ENCODE peak calls at places on chromosomes 12 and 14, in five cellular contexts. O, S, B, C and F are unnamed samples.
A peak's percentile ranks its signal among the peaks of the same experiment; 100 is the strongest.

GRCh38 chr14:73775339-73776193 is 61.4 kb upstream of the PNMA1 start:
- DNase-seq in O (no peak), S (no peak), B (no peak), C (no peak), F (no peak)

GRCh38 chr14:102256691-102257090 is 48.3 kb downstream of the MOK start:
- DNase-seq in O (no peak), S (no peak), B (no peak), C (no peak), F (no peak)

GRCh38 chr12:6757028-6757689 is 4.2 kb upstream of the MLF2 start:
- DNase-seq in O (no peak), S (no peak), B (no peak), C (no peak), F (no peak)

GRCh38 chr14:51999084-51999483 is 9.7 kb downstream of the RTRAF start:
- DNase-seq in O (no peak), S (no peak), B (no peak), C (no peak), F (no peak)

GRCh38 chr12:68977909-68978610 is 45.1 kb upstream of the CPM start:
- DNase-seq in O (peak; percentile 39), S (no peak), B (no peak), C (no peak), F (no peak)

GRCh38 chr14:35470775-35471174 is 63.2 kb upstream of the INSM2 start:
- DNase-seq in O (no peak), S (no peak), B (peak; percentile 43), C (no peak), F (peak; percentile 1)

GRCh38 chr14:75417674-75418073 is 10.1 kb upstream of the JDP2 start:
- DNase-seq in O (no peak), S (no peak), B (no peak), C (no peak), F (no peak)

GRCh38 chr12:108511633-108512540 is 3.2 kb upstream of the FICD start:
- DNase-seq in O (peak; percentile 27), S (peak; percentile 66), B (peak; percentile 68), C (peak; percentile 76), F (peak; percentile 75)

GRCh38 chr12:8697476-8698131 is at the start of gene RIMKLB:
- DNase-seq in O (peak; percentile 77), S (peak; percentile 90), B (peak; percentile 67), C (peak; percentile 79), F (peak; percentile 58)

GRCh38 chr12:3673960-3674708 is 78.8 kb downstream of the CRACR2A start:
- DNase-seq in O (no peak), S (no peak), B (no peak), C (no peak), F (no peak)

GRCh38 chr12:7091171-7091570 is 1.1 kb downstream of the C1R start:
- DNase-seq in O (no peak), S (no peak), B (no peak), C (no peak), F (no peak)

GRCh38 chr12:120738252-120739030 is 12.8 kb downstream of the ACADS start:
- DNase-seq in O (no peak), S (no peak), B (no peak), C (no peak), F (no peak)

GRCh38 chr14:92450351-92451070 is 63.1 kb upstream of the RIN3 start:
- DNase-seq in O (no peak), S (no peak), B (no peak), C (no peak), F (no peak)

GRCh38 chr12:89038831-89039509 is 313.3 kb downstream of the DUSP6 start:
- DNase-seq in O (no peak), S (no peak), B (no peak), C (no peak), F (no peak)

GRCh38 chr14:69519253-69519661 is 34.7 kb downstream of the PLEKHD1 start:
- DNase-seq in O (no peak), S (no peak), B (no peak), C (no peak), F (no peak)

GRCh38 chr12:104953323-104953722 is 4.8 kb downstream of the SLC41A2 start:
- DNase-seq in O (no peak), S (no peak), B (no peak), C (peak; percentile 56), F (no peak)

GRCh38 chr12:120290541-120291312 is 976 bp downstream of the RNU4-2 start:
- DNase-seq in O (no peak), S (no peak), B (no peak), C (peak; percentile 42), F (peak; percentile 27)

GRCh38 chr14:105382343-105383082 is 15.8 kb upstream of the TEX22 start:
- DNase-seq in O (no peak), S (no peak), B (no peak), C (no peak), F (no peak)

GRCh38 chr14:75859746-75860145 is 122.0 kb downstream of the TGFB3 start:
- DNase-seq in O (no peak), S (no peak), B (no peak), C (no peak), F (no peak)

GRCh38 chr12:337039-337438 is 52.1 kb downstream of the KDM5A start:
- DNase-seq in O (no peak), S (no peak), B (no peak), C (no peak), F (no peak)

GRCh38 chr14:100430571-100430970 is 107.4 kb downstream of the SLC25A47 start:
- DNase-seq in O (no peak), S (no peak), B (no peak), C (no peak), F (no peak)

GRCh38 chr14:52913271-52913670 is 37.6 kb downstream of the FERMT2 start:
- DNase-seq in O (no peak), S (no peak), B (peak; percentile 65), C (no peak), F (no peak)

GRCh38 chr14:55974046-55974582 is 144.1 kb upstream of the PELI2 start:
- DNase-seq in O (no peak), S (no peak), B (peak; percentile 6), C (peak; percentile 29), F (no peak)

GRCh38 chr14:63761356-63762117 is 33.7 kb upstream of the SGPP1 start:
- DNase-seq in O (no peak), S (no peak), B (no peak), C (no peak), F (no peak)

GRCh38 chr12:28961948-28962384 is 187.1 kb upstream of the FAR2 start:
- DNase-seq in O (no peak), S (no peak), B (no peak), C (no peak), F (peak; percentile 6)

GRCh38 chr12:31896514-31897039 is 62.6 kb upstream of the RESF1 start:
- DNase-seq in O (peak; percentile 81), S (peak; percentile 87), B (peak; percentile 91), C (peak; percentile 52), F (peak; percentile 95)

GRCh38 chr12:52230364-52231281 is 2.4 kb upstream of the KRT7 start:
- DNase-seq in O (no peak), S (no peak), B (peak; percentile 83), C (no peak), F (peak; percentile 83)

GRCh38 chr12:127588224-127588623 is 678.7 kb upstream of the TMEM132C start:
- DNase-seq in O (no peak), S (no peak), B (peak; percentile 93), C (no peak), F (peak; percentile 1)

GRCh38 chr12:132284071-132284492 is 45.3 kb downstream of the GALNT9 start:
- DNase-seq in O (no peak), S (no peak), B (peak; percentile 39), C (no peak), F (peak; percentile 34)

GRCh38 chr12:1594045-1594294 is 411 bp downstream of the FBXL14 start:
- DNase-seq in O (no peak), S (peak; percentile 78), B (no peak), C (peak; percentile 73), F (no peak)

GRCh38 chr12:24049771-24050170 is 100.3 kb upstream of the SOX5 start:
- DNase-seq in O (no peak), S (no peak), B (no peak), C (no peak), F (no peak)

GRCh38 chr14:89415139-89415538 is 1.9 kb downstream of the FOXN3 start:
- DNase-seq in O (no peak), S (no peak), B (no peak), C (no peak), F (no peak)

GRCh38 chr14:31745741-31746140 is 184.5 kb downstream of the NUBPL start:
- DNase-seq in O (no peak), S (no peak), B (no peak), C (no peak), F (no peak)